ENCODE peak calls at places on chromosomes 7 and 10, in four cellular contexts. I is iPS DF 6.9, B is astrocyte, A is neural progenitor cell. X is an unnamed sample.

GRCh38 chr7:24700446-24701044 is 56.7 kb downstream of the GSDME start:
- DNase-seq in I (no peak), B (peak; percentile 83), A (peak; percentile 63), X (no peak)

GRCh38 chr10:52965938-52966401 is 193.4 kb upstream of the MBL2 start:
- DNase-seq in I (no peak), B (no peak), A (peak; percentile 64), X (no peak)

GRCh38 chr7:150586068-150586777 is 19.0 kb downstream of the GIMAP4 start:
- DNase-seq in I (no peak), B (no peak), A (no peak), X (no peak)

GRCh38 chr7:83038787-83039186 is 123.9 kb downstream of the PCLO start:
- DNase-seq in I (no peak), B (peak; percentile 22), A (no peak), X (no peak)

GRCh38 chr7:55074008-55074499 is 55.2 kb downstream of the EGFR start:
- DNase-seq in I (no peak), B (peak; percentile 88), A (no peak), X (peak; percentile 85)

GRCh38 chr7:47185193-47185592 is 396.7 kb downstream of the TNS3 start:
- DNase-seq in I (no peak), B (no peak), A (no peak), X (no peak)

GRCh38 chr7:22194633-22195273 is 162.2 kb downstream of the RAPGEF5 start:
- DNase-seq in I (no peak), B (no peak), A (peak; percentile 13), X (no peak)

GRCh38 chr7:138304071-138304320 is 156.1 kb upstream of the TRIM24 start:
- DNase-seq in I (no peak), B (no peak), A (no peak), X (no peak)

GRCh38 chr7:25515876-25516275 is 287.6 kb upstream of the NPVF start:
- DNase-seq in I (no peak), B (no peak), A (no peak), X (no peak)

GRCh38 chr7:24406053-24406561 is 122.1 kb downstream of the NPY start:
- DNase-seq in I (no peak), B (peak; percentile 11), A (no peak), X (peak; percentile 45)

GRCh38 chr10:133421336-133422222 is 2.8 kb downstream of the SPRN start:
- DNase-seq in I (no peak), B (no peak), A (no peak), X (no peak)

GRCh38 chr7:5827755-5828154 is 46.3 kb upstream of the RNF216 start:
- DNase-seq in I (no peak), B (no peak), A (peak; percentile 27), X (peak; percentile 32)

GRCh38 chr10:127989481-127989964 is 82.6 kb downstream of the PTPRE start:
- DNase-seq in I (no peak), B (peak; percentile 63), A (no peak), X (no peak)

GRCh38 chr10:84308481-84309304 is 19.7 kb upstream of the CCSER2 start:
- DNase-seq in I (no peak), B (peak; percentile 88), A (no peak), X (no peak)

GRCh38 chr7:112422842-112423496 is 27.3 kb upstream of the IFRD1 start:
- DNase-seq in I (peak; percentile 52), B (peak; percentile 84), A (peak; percentile 65), X (no peak)

GRCh38 chr7:111735661-111736323 is 173.5 kb upstream of the IMMP2L start:
- DNase-seq in I (no peak), B (peak; percentile 45), A (peak; percentile 76), X (peak; percentile 49)

GRCh38 chr7:29896685-29897411 is 90.5 kb downstream of the WIPF3 start:
- DNase-seq in I (no peak), B (no peak), A (no peak), X (no peak)

GRCh38 chr10:22722770-22723169 is 8.4 kb upstream of the PIP4K2A start:
- DNase-seq in I (no peak), B (no peak), A (no peak), X (no peak)

GRCh38 chr10:110782616-110783015 is 89.1 kb upstream of the PDCD4 start:
- DNase-seq in I (no peak), B (no peak), A (no peak), X (no peak)

GRCh38 chr7:140506788-140507464 is 27.6 kb upstream of the MKRN1 start:
- DNase-seq in I (no peak), B (peak; percentile 42), A (peak; percentile 60), X (no peak)

GRCh38 chr7:116809636-116810266 is 52.6 kb upstream of the CAPZA2 start:
- DNase-seq in I (peak; percentile 54), B (peak; percentile 40), A (peak; percentile 80), X (peak; percentile 26)

GRCh38 chr7:65750511-65751344 is 122.1 kb upstream of the VKORC1L1 start:
- DNase-seq in I (peak; percentile 63), B (peak; percentile 78), A (peak; percentile 96), X (peak; percentile 84)

GRCh38 chr10:44186150-44186549 is 198.7 kb downstream of the CXCL12 start:
- DNase-seq in I (no peak), B (peak; percentile 72), A (no peak), X (no peak)